ENCODE peak calls at places on chromosomes 6 and 20, in eight cellular contexts. One of them, this sample, is unnamed.

GRCh38 chr6:138529510-138529909 is 30.2 kb upstream of the NHSL1 start:
- DNase-seq in testis: no peak
- DNase-seq in CD8-positive, alpha-beta T cell: no peak
- DNase-seq in nephron progenitor cell: no peak
- DNase-seq in lower leg skin: no peak
- DNase-seq in activated CD8-positive, alpha-beta T cell treated with anti-CD3 and anti-CD28 coated beads for 36 hours: no peak
- DNase-seq in PC-3: no peak
- DNase-seq in HFFc6: no peak
- DNase-seq in this sample: no peak

GRCh38 chr6:149037026-149037734 is 280.3 kb upstream of the TAB2 start:
- DNase-seq in testis: no peak
- DNase-seq in CD8-positive, alpha-beta T cell: no peak
- DNase-seq in nephron progenitor cell: peak
- DNase-seq in lower leg skin: no peak
- DNase-seq in activated CD8-positive, alpha-beta T cell treated with anti-CD3 and anti-CD28 coated beads for 36 hours: no peak
- DNase-seq in PC-3: no peak
- DNase-seq in HFFc6: peak
- DNase-seq in this sample: no peak

GRCh38 chr6:22098623-22099022 is 198.2 kb downstream of the PRL start:
- DNase-seq in testis: no peak
- DNase-seq in CD8-positive, alpha-beta T cell: no peak
- DNase-seq in nephron progenitor cell: no peak
- DNase-seq in lower leg skin: no peak
- DNase-seq in activated CD8-positive, alpha-beta T cell treated with anti-CD3 and anti-CD28 coated beads for 36 hours: no peak
- DNase-seq in PC-3: no peak
- DNase-seq in HFFc6: no peak
- DNase-seq in this sample: no peak

GRCh38 chr20:48283470-48284110 is 498.3 kb upstream of the SULF2 start:
- DNase-seq in testis: no peak
- DNase-seq in CD8-positive, alpha-beta T cell: no peak
- DNase-seq in nephron progenitor cell: no peak
- DNase-seq in lower leg skin: peak
- DNase-seq in activated CD8-positive, alpha-beta T cell treated with anti-CD3 and anti-CD28 coated beads for 36 hours: no peak
- DNase-seq in PC-3: peak
- DNase-seq in HFFc6: peak
- DNase-seq in this sample: no peak

GRCh38 chr6:3456395-3456767 is 469 bp downstream of the SLC22A23 start:
- DNase-seq in testis: no peak
- DNase-seq in CD8-positive, alpha-beta T cell: no peak
- DNase-seq in nephron progenitor cell: no peak
- DNase-seq in lower leg skin: no peak
- DNase-seq in activated CD8-positive, alpha-beta T cell treated with anti-CD3 and anti-CD28 coated beads for 36 hours: no peak
- DNase-seq in PC-3: no peak
- DNase-seq in HFFc6: no peak
- DNase-seq in this sample: peak

GRCh38 chr20:4973330-4974097 is 27.8 kb downstream of the SLC23A2 start:
- DNase-seq in testis: peak
- DNase-seq in CD8-positive, alpha-beta T cell: peak
- DNase-seq in nephron progenitor cell: peak
- DNase-seq in lower leg skin: peak
- DNase-seq in activated CD8-positive, alpha-beta T cell treated with anti-CD3 and anti-CD28 coated beads for 36 hours: peak
- DNase-seq in PC-3: no peak
- DNase-seq in HFFc6: peak
- DNase-seq in this sample: peak

GRCh38 chr6:25259756-25260155 is 19.4 kb upstream of the CARMIL1 start:
- DNase-seq in testis: no peak
- DNase-seq in CD8-positive, alpha-beta T cell: no peak
- DNase-seq in nephron progenitor cell: no peak
- DNase-seq in lower leg skin: no peak
- DNase-seq in activated CD8-positive, alpha-beta T cell treated with anti-CD3 and anti-CD28 coated beads for 36 hours: no peak
- DNase-seq in PC-3: no peak
- DNase-seq in HFFc6: no peak
- DNase-seq in this sample: no peak

GRCh38 chr6:3813150-3813780 is 35.9 kb upstream of the FAM50B start:
- DNase-seq in testis: no peak
- DNase-seq in CD8-positive, alpha-beta T cell: no peak
- DNase-seq in nephron progenitor cell: peak
- DNase-seq in lower leg skin: peak
- DNase-seq in activated CD8-positive, alpha-beta T cell treated with anti-CD3 and anti-CD28 coated beads for 36 hours: peak
- DNase-seq in PC-3: peak
- DNase-seq in HFFc6: peak
- DNase-seq in this sample: peak

DNA sequence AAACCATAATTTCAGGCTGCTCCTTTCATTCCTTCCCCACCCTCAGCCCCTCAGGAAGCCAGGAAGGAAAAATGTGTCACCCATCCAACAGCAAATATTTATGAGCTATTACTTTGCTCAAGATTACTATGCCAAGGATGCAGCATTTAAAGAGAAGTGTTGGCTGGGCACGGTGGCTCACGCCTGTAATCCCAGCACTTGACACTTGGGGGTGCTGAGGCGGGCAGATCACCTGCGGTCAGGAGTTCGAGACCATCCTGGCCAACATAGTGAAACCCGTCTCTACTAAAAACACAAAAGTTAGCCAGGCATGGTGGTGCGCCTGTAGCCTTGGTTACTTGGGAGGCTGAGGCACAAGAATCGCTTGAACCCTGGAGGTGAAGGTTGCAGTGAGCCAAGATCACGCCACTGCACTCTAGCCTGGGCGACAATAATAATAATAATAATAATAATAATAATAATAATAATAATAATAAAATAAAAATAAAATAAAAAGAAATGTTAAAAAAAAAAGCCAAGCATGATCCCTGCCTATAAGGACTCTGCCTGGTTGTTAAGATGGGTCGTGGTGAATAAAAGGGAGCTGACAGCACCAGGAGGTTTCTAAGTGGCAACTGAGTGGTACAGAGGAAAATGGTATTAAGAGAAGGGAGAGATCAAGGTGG is 20.5 kb upstream of the TIAM2 start:
- DNase-seq in testis: no peak
- DNase-seq in CD8-positive, alpha-beta T cell: no peak
- DNase-seq in nephron progenitor cell: no peak
- DNase-seq in lower leg skin: no peak
- DNase-seq in activated CD8-positive, alpha-beta T cell treated with anti-CD3 and anti-CD28 coated beads for 36 hours: peak
- DNase-seq in PC-3: peak
- DNase-seq in HFFc6: no peak
- DNase-seq in this sample: no peak
- TF ChIP-seq CTCF in testis: no peak
- TF ChIP-seq CTCF in CD8-positive, alpha-beta T cell: no peak
- TF ChIP-seq CTCF in nephron progenitor cell: no peak
- TF ChIP-seq CTCF in lower leg skin: no peak
- TF ChIP-seq CTCF in activated CD8-positive, alpha-beta T cell treated with anti-CD3 and anti-CD28 coated beads for 36 hours: no peak
- TF ChIP-seq CTCF in PC-3: no peak
- TF ChIP-seq CTCF in HFFc6: peak
- TF ChIP-seq CTCF in this sample: no peak

DNA sequence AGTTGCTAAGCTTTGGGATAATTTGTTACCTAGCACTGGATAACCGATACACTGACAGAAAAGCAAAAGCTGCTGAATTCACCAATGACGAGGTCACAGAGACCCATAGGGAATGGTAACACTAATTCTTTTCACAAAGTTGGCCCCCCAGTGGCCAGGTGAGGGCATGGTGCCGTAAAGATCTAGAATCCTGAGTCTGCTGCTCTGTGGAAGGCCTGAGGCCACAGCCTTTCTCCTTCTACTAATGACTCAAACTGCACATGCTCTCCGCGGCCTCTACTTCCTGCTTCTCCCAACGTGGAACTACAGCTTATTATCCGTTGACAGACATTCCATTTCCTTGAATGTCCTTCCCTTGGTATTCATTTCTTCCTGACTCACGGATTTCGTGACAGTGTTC is 127.1 kb downstream of the OPRM1 start:
- DNase-seq in testis: no peak
- DNase-seq in CD8-positive, alpha-beta T cell: no peak
- DNase-seq in nephron progenitor cell: no peak
- DNase-seq in lower leg skin: no peak
- DNase-seq in activated CD8-positive, alpha-beta T cell treated with anti-CD3 and anti-CD28 coated beads for 36 hours: no peak
- DNase-seq in PC-3: peak
- DNase-seq in HFFc6: no peak
- DNase-seq in this sample: no peak
- TF ChIP-seq CTCF in testis: peak
- TF ChIP-seq CTCF in CD8-positive, alpha-beta T cell: no peak
- TF ChIP-seq CTCF in nephron progenitor cell: no peak
- TF ChIP-seq CTCF in lower leg skin: no peak
- TF ChIP-seq CTCF in activated CD8-positive, alpha-beta T cell treated with anti-CD3 and anti-CD28 coated beads for 36 hours: no peak
- TF ChIP-seq CTCF in PC-3: peak
- TF ChIP-seq CTCF in HFFc6: peak
- TF ChIP-seq CTCF in this sample: no peak

GRCh38 chr6:5078121-5078695 is 6.9 kb upstream of the PPP1R3G start:
- DNase-seq in testis: no peak
- DNase-seq in CD8-positive, alpha-beta T cell: no peak
- DNase-seq in nephron progenitor cell: no peak
- DNase-seq in lower leg skin: no peak
- DNase-seq in activated CD8-positive, alpha-beta T cell treated with anti-CD3 and anti-CD28 coated beads for 36 hours: no peak
- DNase-seq in PC-3: peak
- DNase-seq in HFFc6: peak
- DNase-seq in this sample: peak
- TF ChIP-seq CTCF in testis: no peak
- TF ChIP-seq CTCF in CD8-positive, alpha-beta T cell: no peak
- TF ChIP-seq CTCF in nephron progenitor cell: no peak
- TF ChIP-seq CTCF in lower leg skin: no peak
- TF ChIP-seq CTCF in activated CD8-positive, alpha-beta T cell treated with anti-CD3 and anti-CD28 coated beads for 36 hours: no peak
- TF ChIP-seq CTCF in PC-3: peak
- TF ChIP-seq CTCF in HFFc6: peak
- TF ChIP-seq CTCF in this sample: peak

DNA sequence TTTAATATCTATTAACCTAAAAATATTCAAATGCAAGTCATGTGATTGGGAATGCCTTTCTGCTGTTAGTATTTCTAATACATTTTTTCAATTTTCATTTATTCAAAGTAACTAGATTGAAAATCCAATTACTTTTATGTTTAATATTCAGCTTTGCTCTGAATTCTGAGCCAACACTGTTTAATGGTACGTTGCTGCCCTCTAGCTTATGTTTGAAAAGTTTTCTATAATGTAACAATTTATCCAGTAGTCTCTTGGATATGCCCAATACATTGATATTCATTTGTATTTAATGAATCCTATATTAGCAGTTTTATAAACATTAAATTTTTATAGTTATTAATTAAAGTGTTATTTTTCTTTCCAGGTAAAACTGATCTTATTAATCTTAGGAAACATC is 47.4 kb downstream of the LGSN start:
- DNase-seq in testis: no peak
- DNase-seq in CD8-positive, alpha-beta T cell: no peak
- DNase-seq in nephron progenitor cell: no peak
- DNase-seq in lower leg skin: no peak
- DNase-seq in activated CD8-positive, alpha-beta T cell treated with anti-CD3 and anti-CD28 coated beads for 36 hours: no peak
- DNase-seq in PC-3: peak
- DNase-seq in HFFc6: peak
- DNase-seq in this sample: peak
- TF ChIP-seq CTCF in testis: peak
- TF ChIP-seq CTCF in CD8-positive, alpha-beta T cell: no peak
- TF ChIP-seq CTCF in nephron progenitor cell: peak
- TF ChIP-seq CTCF in lower leg skin: no peak
- TF ChIP-seq CTCF in activated CD8-positive, alpha-beta T cell treated with anti-CD3 and anti-CD28 coated beads for 36 hours: no peak
- TF ChIP-seq CTCF in PC-3: peak
- TF ChIP-seq CTCF in HFFc6: peak
- TF ChIP-seq CTCF in this sample: no peak

DNA sequence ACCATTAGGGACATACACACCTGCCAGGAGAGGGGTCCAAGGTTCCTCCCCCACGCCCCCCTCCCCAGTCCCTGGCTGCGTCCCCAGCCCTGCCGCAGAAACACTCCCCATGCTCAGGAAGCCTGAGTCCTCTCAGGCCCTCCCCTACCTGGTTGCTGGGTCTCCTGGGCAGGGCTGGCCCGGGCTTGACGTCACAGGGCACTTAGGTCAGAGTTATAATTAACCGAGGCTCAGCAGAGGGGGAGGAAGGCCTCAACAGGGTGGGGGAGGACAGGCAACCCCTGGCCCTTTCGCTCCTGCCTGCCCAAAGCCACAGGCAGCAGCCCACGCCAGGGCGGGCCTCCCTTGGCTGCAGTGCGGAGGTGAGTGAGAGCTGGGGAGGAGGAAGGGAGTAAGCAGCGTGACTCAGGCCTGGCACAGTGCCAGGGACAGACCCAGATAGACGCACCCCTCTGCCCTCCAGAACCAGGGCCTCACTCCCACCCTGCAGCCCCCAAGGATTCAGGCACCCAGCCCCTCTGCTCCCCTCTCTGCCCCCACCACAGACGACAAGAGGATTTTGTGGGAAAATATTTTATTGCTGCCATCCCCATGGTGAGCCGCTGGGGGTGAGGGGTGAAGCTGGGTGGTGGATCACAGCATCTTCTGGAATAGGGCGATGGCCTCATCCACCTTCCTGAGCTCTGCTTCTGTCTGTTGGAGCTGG is at the start of gene VWA7:
- DNase-seq in testis: peak
- DNase-seq in CD8-positive, alpha-beta T cell: peak
- DNase-seq in nephron progenitor cell: peak
- DNase-seq in lower leg skin: peak
- DNase-seq in activated CD8-positive, alpha-beta T cell treated with anti-CD3 and anti-CD28 coated beads for 36 hours: peak
- DNase-seq in PC-3: peak
- DNase-seq in HFFc6: peak
- DNase-seq in this sample: peak
- TF ChIP-seq CTCF in testis: no peak
- TF ChIP-seq CTCF in CD8-positive, alpha-beta T cell: no peak
- TF ChIP-seq CTCF in nephron progenitor cell: no peak
- TF ChIP-seq CTCF in lower leg skin: no peak
- TF ChIP-seq CTCF in activated CD8-positive, alpha-beta T cell treated with anti-CD3 and anti-CD28 coated beads for 36 hours: no peak
- TF ChIP-seq CTCF in PC-3: no peak
- TF ChIP-seq CTCF in HFFc6: peak
- TF ChIP-seq CTCF in this sample: no peak

GRCh38 chr20:57574954-57575353 is 14.0 kb downstream of the PCK1 start:
- DNase-seq in testis: no peak
- DNase-seq in CD8-positive, alpha-beta T cell: no peak
- DNase-seq in nephron progenitor cell: no peak
- DNase-seq in lower leg skin: no peak
- DNase-seq in activated CD8-positive, alpha-beta T cell treated with anti-CD3 and anti-CD28 coated beads for 36 hours: no peak
- DNase-seq in PC-3: no peak
- DNase-seq in HFFc6: no peak
- DNase-seq in this sample: no peak

GRCh38 chr20:57570898-57571297 is 10.0 kb downstream of the PCK1 start:
- DNase-seq in testis: no peak
- DNase-seq in CD8-positive, alpha-beta T cell: no peak
- DNase-seq in nephron progenitor cell: no peak
- DNase-seq in lower leg skin: no peak
- DNase-seq in activated CD8-positive, alpha-beta T cell treated with anti-CD3 and anti-CD28 coated beads for 36 hours: no peak
- DNase-seq in PC-3: no peak
- DNase-seq in HFFc6: no peak
- DNase-seq in this sample: no peak

GRCh38 chr20:57573176-57573575 is 12.3 kb downstream of the PCK1 start:
- DNase-seq in testis: no peak
- DNase-seq in CD8-positive, alpha-beta T cell: no peak
- DNase-seq in nephron progenitor cell: no peak
- DNase-seq in lower leg skin: no peak
- DNase-seq in activated CD8-positive, alpha-beta T cell treated with anti-CD3 and anti-CD28 coated beads for 36 hours: no peak
- DNase-seq in PC-3: no peak
- DNase-seq in HFFc6: no peak
- DNase-seq in this sample: no peak

GRCh38 chr20:57576002-57576401 is 15.1 kb downstream of the PCK1 start:
- DNase-seq in testis: no peak
- DNase-seq in CD8-positive, alpha-beta T cell: no peak
- DNase-seq in nephron progenitor cell: no peak
- DNase-seq in lower leg skin: no peak
- DNase-seq in activated CD8-positive, alpha-beta T cell treated with anti-CD3 and anti-CD28 coated beads for 36 hours: no peak
- DNase-seq in PC-3: no peak
- DNase-seq in HFFc6: no peak
- DNase-seq in this sample: no peak

DNA sequence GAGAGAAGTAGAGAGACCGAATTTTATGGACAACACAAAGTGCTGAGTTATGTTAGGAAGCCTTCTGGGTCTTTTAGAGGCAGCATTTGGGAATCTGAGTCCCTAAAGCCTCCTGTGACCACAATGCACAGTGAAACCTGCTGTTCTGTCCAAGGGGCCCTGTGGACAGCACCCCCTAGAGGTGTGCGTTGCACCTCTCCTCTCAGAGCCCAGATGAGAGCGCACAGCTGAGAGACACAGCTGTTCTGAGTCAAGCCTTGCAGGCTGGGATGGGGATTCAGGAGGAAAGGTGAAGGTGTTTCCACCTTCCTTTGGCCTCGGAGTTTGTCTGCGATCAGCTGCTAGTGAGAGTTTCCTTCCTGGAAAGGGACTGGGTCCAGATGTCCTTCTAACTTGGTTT is 13.0 kb downstream of the PCK1 start:
- DNase-seq in testis: no peak
- DNase-seq in CD8-positive, alpha-beta T cell: no peak
- DNase-seq in nephron progenitor cell: no peak
- DNase-seq in lower leg skin: no peak
- DNase-seq in activated CD8-positive, alpha-beta T cell treated with anti-CD3 and anti-CD28 coated beads for 36 hours: peak
- DNase-seq in PC-3: no peak
- DNase-seq in HFFc6: no peak
- DNase-seq in this sample: no peak
- TF ChIP-seq CTCF in testis: no peak
- TF ChIP-seq CTCF in CD8-positive, alpha-beta T cell: no peak
- TF ChIP-seq CTCF in nephron progenitor cell: peak
- TF ChIP-seq CTCF in lower leg skin: no peak
- TF ChIP-seq CTCF in activated CD8-positive, alpha-beta T cell treated with anti-CD3 and anti-CD28 coated beads for 36 hours: peak
- TF ChIP-seq CTCF in PC-3: peak
- TF ChIP-seq CTCF in HFFc6: peak
- TF ChIP-seq CTCF in this sample: peak

This sample was measured in GM13976.